ENCODE peak calls at places on chromosomes 7 and 10, in six cellular contexts. Y, X, P, U, T and E are unnamed samples. For H3K27me3 and H3K36me3, the result is how much of the 10 kb centered on the place peaks cover.

GRCh38 chr10:133515471-133515870 is 11.7 kb upstream of the CYP2E1 start:
- DNase-seq in Y (no peak), X (no peak), P (no peak), U (no peak), T (no peak), E (no peak)

GRCh38 chr7:39952378-39952777 is 2.3 kb downstream of the CDK13 start:
- DNase-seq in Y (no peak), X (no peak), P (no peak), U (no peak), T (peak), E (no peak)

GRCh38 chr10:2978111-2978510 is 89.2 kb upstream of the PFKP start:
- DNase-seq in Y (peak), X (no peak), P (no peak), U (no peak), T (peak), E (no peak)

GRCh38 chr10:126902157-126902556 is 3.1 kb upstream of the DOCK1 start:
- DNase-seq in Y (no peak), X (no peak), P (no peak), U (no peak), T (peak), E (peak)

GRCh38 chr10:17216217-17216900 is 11.7 kb upstream of the VIM start:
- DNase-seq in Y (peak), X (no peak), P (peak), U (no peak), T (peak), E (no peak)

GRCh38 chr7:137923380-137923779 is 76.6 kb upstream of the DGKI start:
- DNase-seq in Y (no peak), X (no peak), P (no peak), U (no peak), T (no peak), E (no peak)

GRCh38 chr10:110860576-110861241 is 11.0 kb upstream of the PDCD4 start:
- DNase-seq in Y (peak), X (peak), P (no peak), U (peak), T (no peak), E (no peak)

GRCh38 chr10:24873281-24873683 is 79.1 kb downstream of the PRTFDC1 start:
- DNase-seq in Y (no peak), X (no peak), P (no peak), U (no peak), T (peak), E (no peak)

GRCh38 chr10:22500567-22501369 is 155.5 kb downstream of the SPAG6 start:
- DNase-seq in Y (no peak), X (no peak), P (no peak), U (no peak), T (no peak), E (no peak)

GRCh38 chr10:79422178-79422892 is 23.1 kb downstream of the ZCCHC24 start:
- DNase-seq in Y (no peak), X (peak), P (peak), U (no peak), T (no peak), E (no peak)

GRCh38 chr10:108392286-108392685 is 1227.8 kb upstream of the SORCS1 start:
- DNase-seq in Y (no peak), X (no peak), P (no peak), U (no peak), T (no peak), E (no peak)

GRCh38 chr10:44958897-44959242 is 732 bp upstream of the RASSF4 start:
- DNase-seq in Y (no peak), X (peak), P (no peak), U (no peak), T (no peak), E (no peak)

GRCh38 chr10:25026463-25026862 is 10.1 kb downstream of the THNSL1 start:
- DNase-seq in Y (no peak), X (no peak), P (no peak), U (no peak), T (no peak), E (no peak)

GRCh38 chr7:76278540-76278939 is 23.9 kb upstream of the HSPB1 start:
- DNase-seq in Y (no peak), X (no peak), P (no peak), U (no peak), T (no peak), E (no peak)

GRCh38 chr7:36131026-36131425 is 22.0 kb upstream of the EEPD1 start:
- DNase-seq in Y (no peak), X (no peak), P (no peak), U (no peak), T (no peak), E (no peak)

GRCh38 chr10:32005050-32005449 is 51.2 kb downstream of the KIF5B start:
- DNase-seq in Y (peak), X (no peak), P (no peak), U (no peak), T (peak), E (no peak)

GRCh38 chr7:157077021-157077420 is 61.7 kb upstream of the UBE3C start:
- DNase-seq in Y (no peak), X (no peak), P (no peak), U (no peak), T (no peak), E (no peak)

GRCh38 chr7:154480817-154481216 is 428.6 kb downstream of the DPP6 start:
- DNase-seq in Y (no peak), X (no peak), P (no peak), U (no peak), T (no peak), E (no peak)

GRCh38 chr10:67676208-67676825 is 19.7 kb downstream of the CTNNA3 start:
- DNase-seq in Y (no peak), X (no peak), P (no peak), U (no peak), T (no peak), E (no peak)

GRCh38 chr10:119254355-119254754 is 47.0 kb downstream of the GRK5 start:
- DNase-seq in Y (no peak), X (no peak), P (no peak), U (no peak), T (no peak), E (no peak)

GRCh38 chr10:49023752-49024151 is 84.1 kb upstream of the LRRC18 start:
- DNase-seq in Y (no peak), X (no peak), P (no peak), U (no peak), T (no peak), E (no peak)

GRCh38 chr10:33617381-33617780 is 282.9 kb upstream of the NRP1 start:
- DNase-seq in Y (no peak), X (no peak), P (no peak), U (no peak), T (no peak), E (no peak)

GRCh38 chr10:86254081-86254480 is 112.5 kb downstream of the GRID1 start:
- DNase-seq in Y (no peak), X (no peak), P (no peak), U (no peak), T (no peak), E (no peak)

GRCh38 chr10:50918529-50918928 is 33.1 kb upstream of the A1CF start:
- DNase-seq in Y (no peak), X (no peak), P (no peak), U (no peak), T (no peak), E (no peak)

GRCh38 chr7:130150587-130150986 is 54.6 kb downstream of the TMEM209 start:
- DNase-seq in Y (no peak), X (no peak), P (no peak), U (no peak), T (no peak), E (no peak)

GRCh38 chr7:80680159-80680903 is 41.9 kb downstream of the CD36 start:
- DNase-seq in Y (no peak), X (no peak), P (no peak), U (no peak), T (no peak), E (no peak)

GRCh38 chr7:39554583-39555140 is 11.5 kb upstream of the YAE1 start:
- DNase-seq in Y (no peak), X (no peak), P (no peak), U (no peak), T (no peak), E (no peak)

GRCh38 chr7:115146148-115146547 is 224.3 kb downstream of the MDFIC start:
- DNase-seq in Y (no peak), X (no peak), P (no peak), U (no peak), T (peak), E (peak)

GRCh38 chr10:31586708-31587107 is 267.7 kb downstream of the ZEB1 start:
- DNase-seq in Y (no peak), X (no peak), P (no peak), U (no peak), T (no peak), E (no peak)

GRCh38 chr7:23196306-23196705 is 14.5 kb downstream of the NUP42 start:
- DNase-seq in Y (no peak), X (no peak), P (no peak), U (no peak), T (no peak), E (no peak)

GRCh38 chr7:138679793-138680192 is 21.4 kb downstream of the SVOPL start:
- DNase-seq in Y (no peak), X (no peak), P (no peak), U (no peak), T (no peak), E (no peak)

GRCh38 chr10:83166344-83166743 is 973.0 kb upstream of the GHITM start:
- DNase-seq in Y (no peak), X (no peak), P (no peak), U (no peak), T (no peak), E (no peak)

GRCh38 chr7:68724965-68725364 is 873.3 kb upstream of the AUTS2 start:
- DNase-seq in Y (no peak), X (no peak), P (no peak), U (no peak), T (no peak), E (no peak)

GRCh38 chr10:117550599-117551321 is 8.2 kb downstream of the EMX2 start:
- DNase-seq in Y (no peak), X (no peak), P (no peak), U (no peak), T (no peak), E (no peak)
- H3K27me3 ChIP-seq in Y (under half), X (under half), P (half or more), U (under half), T (under half), E (half or more)

GRCh38 chr7:44696728-44697127 is 51.9 kb upstream of the ZMIZ2 start:
- DNase-seq in Y (no peak), X (no peak), P (peak), U (no peak), T (no peak), E (no peak)
- H3K36me3 ChIP-seq in Y (under half), X (under half), P (under half), U (under half), T (half or more), E (half or more)

DNA sequence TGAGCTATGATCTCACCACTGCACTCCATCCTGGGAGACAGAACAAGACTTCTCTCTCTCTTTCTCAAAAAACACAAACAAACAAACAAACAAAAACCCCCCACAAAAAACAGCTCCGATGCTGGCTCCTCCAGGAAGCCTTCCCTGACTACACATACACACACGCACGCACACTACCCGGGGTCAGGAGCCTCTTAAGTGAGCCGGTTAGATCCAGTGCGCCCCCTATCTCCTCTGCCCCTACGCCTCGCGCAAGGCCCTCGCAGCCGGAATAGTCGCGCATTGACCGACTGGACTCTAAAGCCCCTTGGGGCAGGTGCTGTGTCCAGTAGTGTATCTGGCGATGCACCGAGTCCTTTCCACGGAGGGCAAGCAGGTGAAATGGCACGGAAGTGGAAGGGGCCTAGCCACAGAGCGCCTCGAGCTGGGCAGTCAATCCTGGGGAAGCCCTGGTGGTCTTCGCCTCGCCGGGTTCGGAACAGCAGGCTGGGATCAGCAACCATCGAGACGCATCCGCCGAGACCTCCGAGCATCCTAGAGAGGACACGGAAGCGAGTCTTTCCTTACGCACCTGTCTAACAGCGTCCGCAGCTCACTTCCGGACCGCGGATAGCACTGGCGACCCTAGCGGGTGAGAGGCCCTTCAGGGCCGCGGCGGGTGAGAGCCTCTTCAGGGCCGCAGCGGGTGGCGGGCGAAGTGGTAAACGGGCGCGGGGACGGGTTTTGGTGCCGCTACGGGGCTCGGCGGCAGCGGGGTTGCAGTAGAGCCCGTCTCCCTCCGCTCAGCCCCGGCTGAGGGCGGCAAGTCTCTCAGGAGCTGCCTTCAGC is at the start of gene ZSCAN25:
- DNase-seq in Y (peak), X (peak), P (peak), U (peak), T (peak), E (peak)
- TF ChIP-seq CTCF in Y (peak), X (peak), P (peak), U (no peak), T (peak), E (peak)

DNA sequence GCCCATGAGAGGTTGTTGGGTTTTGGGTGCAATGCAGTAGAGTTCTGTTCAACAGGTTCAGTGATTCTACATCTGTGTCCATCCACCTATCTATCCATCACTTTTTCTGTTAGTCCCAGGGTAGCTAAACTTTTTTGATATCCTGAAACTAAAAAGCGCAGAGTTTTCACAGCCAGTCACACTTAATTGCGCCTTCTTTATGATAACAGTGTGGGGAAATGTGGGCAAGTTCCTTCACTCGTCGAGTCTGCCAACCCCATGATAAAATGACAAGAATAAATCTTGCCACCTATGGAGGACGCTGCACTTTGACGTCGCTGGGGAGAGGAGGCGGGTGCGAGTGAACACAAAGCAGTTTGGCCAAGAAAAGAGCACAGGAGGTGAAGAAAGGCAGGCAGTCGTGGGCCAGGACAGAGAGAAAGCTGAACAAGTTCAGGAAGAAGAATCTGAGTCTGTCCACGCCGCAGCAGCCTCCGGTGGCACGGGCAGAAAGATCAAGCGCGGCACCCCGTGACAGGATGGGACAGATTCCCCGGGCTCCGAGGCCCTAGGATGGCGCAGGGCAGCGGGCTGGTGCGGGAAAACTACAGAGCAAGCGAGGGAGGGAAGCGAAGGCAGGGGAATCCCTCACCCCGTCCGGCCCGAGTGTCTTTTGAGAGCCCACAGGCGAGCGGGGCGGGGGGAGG is 9.2 kb downstream of the SP8 start:
- DNase-seq in Y (no peak), X (no peak), P (no peak), U (no peak), T (no peak), E (no peak)
- H3K27me3 ChIP-seq in Y (under half), X (under half), P (half or more), U (under half), T (under half), E (under half)

GRCh38 chr7:155531686-155532085 is 14.7 kb downstream of the CNPY1 start:
- DNase-seq in Y (no peak), X (no peak), P (no peak), U (no peak), T (peak), E (peak)
- H3K36me3 ChIP-seq in Y (under half), X (under half), P (under half), U (under half), T (under half), E (under half)

GRCh38 chr7:132394283-132395003 is 181.8 kb downstream of the PLXNA4 start:
- DNase-seq in Y (no peak), X (no peak), P (no peak), U (peak), T (peak), E (no peak)
- TF ChIP-seq CTCF in Y (peak), X (peak), P (no peak), U (peak), T (no peak), E (peak)

GRCh38 chr7:155807805-155808550 is 4.3 kb downstream of the SHH start:
- DNase-seq in Y (no peak), X (no peak), P (peak), U (no peak), T (no peak), E (no peak)
- H3K27me3 ChIP-seq in Y (under half), X (half or more), P (half or more), U (under half), T (under half), E (half or more)

GRCh38 chr7:77600952-77601351 is 63.9 kb downstream of the PTPN12 start:
- DNase-seq in Y (no peak), X (no peak), P (no peak), U (no peak), T (no peak), E (no peak)
- H3K36me3 ChIP-seq in Y (under half), X (under half), P (under half), U (under half), T (under half), E (half or more)

DNA sequence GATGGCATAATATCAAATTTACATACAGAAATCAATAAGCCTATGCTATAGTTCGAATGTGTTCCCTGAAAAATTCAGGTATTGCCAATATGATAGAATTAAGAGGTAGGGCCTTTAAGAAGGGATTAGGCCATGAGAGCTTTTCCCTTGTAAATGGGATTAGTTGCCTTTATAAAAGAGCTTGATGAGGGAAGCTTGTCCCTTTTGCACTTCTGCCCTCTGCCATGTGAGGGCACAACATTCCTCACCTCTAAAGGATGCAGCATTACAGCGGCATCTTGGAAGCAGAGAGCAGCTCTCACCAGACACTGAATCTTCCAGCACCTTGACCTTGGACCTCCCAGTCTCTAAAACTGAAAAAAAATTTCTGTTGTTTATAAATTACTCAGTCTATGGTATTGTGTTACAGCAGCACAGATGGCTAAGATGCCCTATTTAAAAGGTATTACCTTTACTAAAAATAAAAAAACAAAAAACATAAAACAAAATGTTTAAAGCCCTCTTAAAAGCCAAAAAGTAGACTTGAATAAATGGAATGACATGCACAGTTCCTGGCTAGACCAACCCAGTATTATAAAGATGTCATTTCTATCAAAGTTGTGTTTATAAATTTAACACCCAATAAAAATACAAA is 909.6 kb downstream of the REEP3 start:
- DNase-seq in Y (no peak), X (no peak), P (no peak), U (no peak), T (no peak), E (no peak)
- TF ChIP-seq CTCF in Y (peak), X (no peak), P (no peak), U (no peak), T (peak), E (peak)

GRCh38 chr7:42283553-42283952 is 46.5 kb upstream of the GLI3 start:
- DNase-seq in Y (no peak), X (no peak), P (no peak), U (no peak), T (no peak), E (no peak)
- H3K27me3 ChIP-seq in Y (under half), X (under half), P (under half), U (under half), T (under half), E (under half)